ENCODE peak calls at places on chromosomes 13 and 19, in ten cellular contexts. K, W, Z, F, M, N, B, O, C and P are unnamed samples.

GRCh38 chr13:78520425-78520824 is 82.9 kb downstream of the POU4F1 start:
- DNase-seq in C (no peak), O (no peak), F (peak), Z (peak), N (no peak), K (no peak), M (no peak), W (no peak), B (peak), P (no peak)

GRCh38 chr19:19034204-19034624 is 811 bp downstream of the ARMC6 start:
- DNase-seq in O (peak), B (peak), W (peak), Z (peak), M (no peak), C (no peak), K (peak), N (peak), F (peak), P (no peak)

GRCh38 chr13:24207841-24208240 is 47.3 kb downstream of the SPATA13 start:
- DNase-seq in M (no peak), F (no peak), Z (no peak), C (no peak), K (no peak), O (no peak), N (no peak), W (no peak), B (no peak), P (no peak)

GRCh38 chr19:45906221-45906620 is 3.8 kb upstream of the MYPOP start:
- DNase-seq in M (no peak), K (peak), Z (peak), W (no peak), C (no peak), O (no peak), B (no peak), N (no peak), F (no peak), P (no peak)

GRCh38 chr13:43134896-43135295 is 111.5 kb downstream of the DNAJC15 start:
- DNase-seq in K (no peak), B (no peak), Z (no peak), O (no peak), C (no peak), W (no peak), F (no peak), M (no peak), N (no peak), P (no peak)

GRCh38 chr19:2546128-2547032 is 70.5 kb downstream of the GADD45B start:
- DNase-seq in B (no peak), C (no peak), W (no peak), Z (no peak), O (no peak), F (no peak), M (no peak), K (peak), N (no peak), P (peak)

GRCh38 chr19:56993851-56994250 is 125.9 kb upstream of the USP29 start:
- DNase-seq in Z (no peak), W (no peak), B (no peak), F (no peak), C (no peak), O (no peak), K (no peak), M (no peak), N (no peak), P (no peak)

GRCh38 chr19:38684862-38685665 is 37.6 kb downstream of the ACTN4 start:
- DNase-seq in M (no peak), Z (no peak), O (no peak), W (no peak), N (no peak), C (no peak), F (no peak), B (no peak), K (no peak), P (no peak)

GRCh38 chr13:48994731-48995130 is 19.0 kb downstream of the FNDC3A start:
- DNase-seq in O (no peak), B (no peak), Z (peak), F (peak), C (no peak), M (no peak), K (peak), N (no peak), W (no peak), P (no peak)

GRCh38 chr13:43579321-43579720 is 207.5 kb downstream of the ENOX1 start:
- DNase-seq in Z (no peak), O (no peak), N (no peak), C (no peak), F (no peak), W (no peak), M (no peak), B (no peak), K (no peak), P (no peak)

GRCh38 chr13:95641291-95641811 is 3.2 kb downstream of the DZIP1 start:
- DNase-seq in M (no peak), B (no peak), O (no peak), N (no peak), F (no peak), W (no peak), K (peak), Z (no peak), C (no peak), P (peak)

GRCh38 chr13:88754141-88754540 is 1083.0 kb downstream of the SLITRK5 start:
- DNase-seq in M (no peak), O (no peak), N (no peak), K (no peak), Z (no peak), B (no peak), F (no peak), W (no peak), C (no peak), P (no peak)